ENCODE peak calls at places on chromosome 14, in four cellular contexts. J is T-helper 9 cell; U is lung; Q is stimulated activated CD8-positive, alpha-beta memory T cell treated with anti-CD3 and anti-CD28 coated beads, Interleukin-15, amount 100 ng/mL, for 24 hours. A is an unnamed sample.

GRCh38 chr14:63852271-63852816 is 460 bp upstream of the SYNE2 start:
- DNase-seq in J (no peak), U (no peak), Q (no peak), A (no peak)

GRCh38 chr14:30482270-30482669 is 76.7 kb upstream of the G2E3 start:
- DNase-seq in J (no peak), U (no peak), Q (no peak), A (no peak)

GRCh38 chr14:65412881-65413738 is 580 bp downstream of the FUT8 start:
- DNase-seq in J (peak), U (peak), Q (peak), A (no peak)

GRCh38 chr14:56027916-56028637 is 90.1 kb upstream of the PELI2 start:
- DNase-seq in J (no peak), U (no peak), Q (no peak), A (no peak)

GRCh38 chr14:102233081-102233480 is 71.9 kb downstream of the MOK start:
- DNase-seq in J (no peak), U (no peak), Q (no peak), A (no peak)

GRCh38 chr14:96120392-96120791 is 81.2 kb downstream of the C14orf132 start:
- DNase-seq in J (no peak), U (no peak), Q (no peak), A (no peak)

GRCh38 chr14:54866588-54866987 is 36.0 kb downstream of the GCH1 start:
- DNase-seq in J (no peak), U (no peak), Q (no peak), A (no peak)

GRCh38 chr14:95227279-95227860 is 70.0 kb upstream of the DICER1 start:
- DNase-seq in J (no peak), U (no peak), Q (no peak), A (no peak)

GRCh38 chr14:63513756-63514155 is 29.4 kb downstream of the PPP2R5E start:
- DNase-seq in J (no peak), U (no peak), Q (no peak), A (no peak)

GRCh38 chr14:56807586-56808168 is 2.6 kb downstream of the OTX2 start:
- DNase-seq in J (no peak), U (no peak), Q (no peak), A (no peak)

GRCh38 chr14:90547968-90548367 is 151.1 kb downstream of the CALM1 start:
- DNase-seq in J (no peak), U (no peak), Q (no peak), A (no peak)

GRCh38 chr14:100692859-100693558 is 33.7 kb upstream of the DLK1 start:
- DNase-seq in J (no peak), U (peak), Q (no peak), A (no peak)

GRCh38 chr14:38208825-38209562 is 1.3 kb downstream of the SSTR1 start:
- DNase-seq in J (no peak), U (no peak), Q (no peak), A (no peak)

GRCh38 chr14:75042040-75042439 is 9.2 kb downstream of the MLH3 start:
- DNase-seq in J (no peak), U (no peak), Q (no peak), A (no peak)

A was measured in omental fat pad.